ENCODE peak calls at places on chromosomes 4 and X, in six cellular contexts. W, B, Y, G, I and T are unnamed samples.
A peak's percentile ranks its signal among the peaks of the same experiment; 100 is the strongest.

GRCh38 chr4:159006202-159006601 is 96.7 kb upstream of the RAPGEF2 start:
- DNase-seq in B (no peak), Y (no peak), I (peak; percentile 75), W (peak; percentile 11), G (no peak), T (no peak)

GRCh38 chrX:23811135-23811781 is 28.3 kb downstream of the SAT1 start:
- DNase-seq in I (no peak), W (no peak), Y (no peak), G (no peak), B (no peak), T (no peak)

GRCh38 chr4:73726000-73726399 is 14.4 kb upstream of the CXCL8 start:
- DNase-seq in W (peak; percentile 52), G (no peak), Y (no peak), B (no peak), I (peak; percentile 63), T (no peak)

GRCh38 chrX:120251471-120252011 is 929 bp downstream of the ZBTB33 start:
- DNase-seq in G (no peak), B (no peak), Y (no peak), W (peak; percentile 31), I (no peak), T (peak; percentile 73)

GRCh38 chrX:37998586-37999267 is 7.6 kb upstream of the SYTL5 start:
- DNase-seq in I (peak; percentile 15), W (peak; percentile 14), G (no peak), Y (no peak), B (no peak), T (no peak)

GRCh38 chr4:169283114-169283509 is 12.4 kb upstream of the SH3RF1 start:
- DNase-seq in I (no peak), B (no peak), W (peak; percentile 14), G (no peak), Y (no peak), T (no peak)

GRCh38 chrX:23292979-23293651 is 41.5 kb upstream of the PTCHD1 start:
- DNase-seq in Y (no peak), I (no peak), B (no peak), G (no peak), W (no peak), T (no peak)

GRCh38 chrX:37959212-37960021 is 46.9 kb upstream of the SYTL5 start:
- DNase-seq in I (no peak), B (no peak), G (no peak), W (no peak), Y (no peak), T (no peak)

GRCh38 chr4:97106161-97106560 is 1037.1 kb downstream of the STPG2 start:
- DNase-seq in Y (no peak), W (no peak), G (no peak), I (no peak), B (no peak), T (no peak)

GRCh38 chr4:57233391-57233790 is 123.2 kb upstream of the IGFBP7 start:
- DNase-seq in W (no peak), I (no peak), B (no peak), Y (no peak), G (no peak), T (no peak)

GRCh38 chrX:68831405-68832100 is 2.7 kb downstream of the EFNB1 start:
- DNase-seq in Y (no peak), G (peak; percentile 15), W (no peak), B (no peak), I (no peak), T (no peak)

GRCh38 chr4:54065282-54066087 is 1.1 kb upstream of the CHIC2 start:
- DNase-seq in W (no peak), G (no peak), B (no peak), I (no peak), Y (peak; percentile 30), T (peak; percentile 31)

GRCh38 chrX:119218198-119218597 is 17.9 kb upstream of the PGRMC1 start:
- DNase-seq in W (no peak), B (no peak), I (no peak), Y (no peak), G (no peak), T (peak; percentile 12)

GRCh38 chr4:82589756-82590155 is 28.0 kb upstream of the TMEM150C start:
- DNase-seq in W (no peak), Y (no peak), G (no peak), B (no peak), I (no peak), T (no peak)

GRCh38 chrX:1181131-1181530 is 31.3 kb downstream of the CRLF2 start:
- DNase-seq in W (no peak), I (no peak), B (no peak), Y (no peak), G (peak; percentile 59), T (no peak)

GRCh38 chrX:155779831-155780230 is 101.3 kb upstream of the VAMP7 start:
- DNase-seq in G (no peak), I (no peak), Y (no peak), W (no peak), B (no peak), T (no peak)

GRCh38 chr4:86450189-86450588 is 90.3 kb upstream of the MAPK10 start:
- DNase-seq in B (no peak), Y (no peak), W (no peak), G (no peak), I (no peak), T (no peak)

GRCh38 chrX:85828771-85829170 is 218.6 kb downstream of the CHM start:
- DNase-seq in I (no peak), B (no peak), Y (no peak), G (no peak), W (no peak), T (no peak)

GRCh38 chrX:40061005-40061404 is 36.8 kb downstream of the BCOR start:
- DNase-seq in W (no peak), B (no peak), G (no peak), Y (no peak), I (no peak), T (no peak)

GRCh38 chrX:133171962-133172708 is 46.0 kb downstream of the TFDP3 start:
- DNase-seq in Y (no peak), I (peak; percentile 22), G (no peak), B (no peak), W (peak; percentile 1), T (peak; percentile 13)

GRCh38 chrX:133776072-133776471 is 209.3 kb downstream of the GPC3 start:
- DNase-seq in B (no peak), G (no peak), I (no peak), Y (no peak), W (no peak), T (peak; percentile 21)

GRCh38 chrX:6849711-6850415 is 297.6 kb upstream of the STS start:
- DNase-seq in W (no peak), G (no peak), Y (no peak), I (no peak), B (no peak), T (no peak)

GRCh38 chrX:17527135-17527701 is 152.2 kb downstream of the NHS start:
- DNase-seq in Y (peak; percentile 69), W (no peak), B (no peak), I (no peak), G (no peak), T (no peak)

GRCh38 chr4:20847124-20847747 is 147.0 kb downstream of the PACRGL start:
- DNase-seq in W (no peak), Y (no peak), G (no peak), B (no peak), I (no peak), T (no peak)
- TF ChIP-seq POLR2A in W (no peak), Y (no peak), G (no peak), B (no peak), I (no peak), T (no peak)

GRCh38 chrX:27565992-27566391 is 24.2 kb upstream of the DCAF8L2 start:
- DNase-seq in I (no peak), Y (no peak), W (no peak), B (no peak), G (no peak), T (peak; percentile 62)

GRCh38 chrX:27575565-27575964 is 14.6 kb upstream of the DCAF8L2 start:
- DNase-seq in Y (no peak), I (no peak), G (no peak), B (no peak), W (no peak), T (no peak)

DNA sequence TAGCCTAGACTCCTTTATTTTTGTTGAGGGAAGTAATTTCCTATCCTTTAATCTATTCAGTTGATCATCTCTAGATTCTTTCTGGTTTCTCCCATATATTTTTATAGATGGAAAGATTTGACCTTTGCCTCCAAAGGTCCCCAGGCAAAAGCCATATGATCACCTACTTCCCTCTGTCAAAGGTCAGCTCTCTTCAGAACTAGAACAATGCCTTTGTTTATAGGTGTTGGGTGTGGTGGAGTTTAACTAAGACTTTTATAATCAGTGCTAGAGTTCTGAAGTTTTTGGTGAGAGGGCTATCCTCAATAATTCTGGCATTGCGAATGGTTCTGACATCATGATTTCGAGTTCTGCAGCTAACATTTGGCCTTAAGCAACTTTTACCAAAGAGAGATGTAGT is 19.0 kb upstream of the DCAF8L2 start:
- DNase-seq in W (no peak), G (no peak), I (no peak), B (no peak), Y (no peak), T (no peak)
- TF ChIP-seq POLR2A in W (no peak), G (no peak), I (no peak), B (no peak), Y (no peak), T (no peak)

DNA sequence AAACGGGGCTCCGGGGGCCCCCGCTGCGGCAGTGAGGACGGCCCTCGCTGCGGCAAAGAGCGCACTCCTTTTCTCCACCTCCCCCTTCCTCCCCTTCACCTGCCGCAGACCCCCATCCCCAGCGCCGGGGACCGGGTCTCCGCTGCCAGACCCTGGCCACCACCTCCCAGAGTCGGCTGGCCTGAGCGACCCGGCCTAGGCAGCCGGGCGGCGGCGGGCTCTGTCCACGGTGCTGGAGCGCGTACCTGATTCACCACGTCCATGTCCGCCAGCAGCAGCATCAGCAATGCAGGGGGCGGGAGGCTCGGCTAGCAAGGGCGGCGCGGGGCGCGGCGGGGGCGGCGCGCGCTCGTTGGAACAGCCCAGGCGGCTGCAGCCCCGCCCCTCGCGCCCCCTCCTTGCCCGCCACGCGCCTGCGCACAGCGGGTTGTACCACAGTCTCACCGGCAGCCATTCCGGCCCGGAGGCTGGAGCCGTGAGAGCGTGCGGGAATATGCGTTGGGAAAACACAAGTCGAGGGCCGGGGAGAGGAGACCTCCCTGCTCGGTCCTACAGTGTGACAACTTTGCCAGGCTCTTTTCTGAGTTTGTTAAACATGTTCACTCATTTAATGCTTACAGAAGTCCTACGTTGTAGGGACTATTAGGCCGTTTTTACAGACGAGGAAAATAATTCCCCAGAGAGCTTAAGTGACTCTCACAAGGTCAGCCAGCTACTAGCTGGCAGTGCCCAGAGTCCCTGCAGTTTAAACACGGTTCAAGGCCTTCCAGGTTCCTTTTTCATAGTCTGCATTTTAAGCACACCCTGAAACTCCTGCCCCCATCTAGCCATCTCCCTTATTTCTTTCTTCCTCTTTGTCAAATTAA is at the start of gene SYP:
- DNase-seq in G (peak; percentile 91), B (peak; percentile 48), Y (peak; percentile 90), I (peak; percentile 48), W (peak; percentile 81), T (peak; percentile 92)
- TF ChIP-seq POLR2A in G (peak; percentile 26), B (peak; percentile 66), Y (peak; percentile 78), I (peak; percentile 86), W (peak; percentile 90), T (peak; percentile 81)

DNA sequence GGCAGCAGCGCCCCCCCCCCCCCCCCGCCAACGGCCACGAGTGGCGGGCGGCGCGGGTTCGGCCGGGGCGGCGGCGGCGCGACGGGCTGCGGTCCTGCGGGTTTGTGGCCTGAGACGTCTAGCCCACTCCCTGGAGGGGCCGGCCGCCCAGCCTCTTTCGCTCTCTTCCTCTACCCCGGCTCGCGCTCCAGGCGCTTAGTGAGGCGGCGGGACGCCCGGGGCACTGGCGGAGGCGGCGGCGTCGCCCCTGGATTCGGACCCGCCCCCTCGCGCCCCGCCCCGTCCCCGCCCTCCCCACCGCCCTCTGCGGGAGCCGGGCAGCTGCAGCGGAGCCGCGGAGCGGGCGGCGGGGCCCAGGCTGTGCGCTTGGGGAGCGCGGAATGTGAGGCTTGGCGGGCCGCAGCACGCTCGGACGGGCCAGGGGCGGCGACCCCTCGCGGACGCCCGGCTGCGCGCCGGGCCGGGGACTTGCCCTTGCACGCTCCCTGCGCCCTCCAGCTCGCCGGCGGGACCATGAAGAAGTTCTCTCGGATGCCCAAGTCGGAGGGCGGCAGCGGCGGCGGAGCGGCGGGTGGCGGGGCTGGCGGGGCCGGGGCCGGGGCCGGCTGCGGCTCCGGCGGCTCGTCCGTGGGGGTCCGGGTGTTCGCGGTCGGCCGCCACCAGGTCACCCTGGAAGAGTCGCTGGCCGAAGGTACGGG is at the start of gene BMP2K:
- DNase-seq in B (peak; percentile 43), Y (peak; percentile 85), W (peak; percentile 39), G (peak; percentile 87), I (peak; percentile 27), T (peak; percentile 94)
- TF ChIP-seq POLR2A in B (peak; percentile 75), Y (peak; percentile 70), W (peak; percentile 67), G (peak; percentile 9), I (no peak), T (peak; percentile 39)